ENCODE peak calls at places on chromosomes 2 and 18, in four cellular contexts. One of them, this sample, is unnamed.

GRCh38 chr2:230903251-230904150 is 21.5 kb downstream of the GPR55 start:
- DNase-seq in GM12878: no peak
- DNase-seq in suprapubic skin: no peak
- DNase-seq in MM.1S: peak
- DNase-seq in this sample: peak

GRCh38 chr18:11115268-11115667 is 34.1 kb downstream of the PIEZO2 start:
- DNase-seq in GM12878: no peak
- DNase-seq in suprapubic skin: no peak
- DNase-seq in MM.1S: no peak
- DNase-seq in this sample: no peak

GRCh38 chr2:199932312-199932855 is 21.3 kb downstream of the C2orf69 start:
- DNase-seq in GM12878: no peak
- DNase-seq in suprapubic skin: no peak
- DNase-seq in MM.1S: no peak
- DNase-seq in this sample: peak

GRCh38 chr2:240400319-240401161 is 34.9 kb upstream of the GPC1 start:
- DNase-seq in GM12878: no peak
- DNase-seq in suprapubic skin: peak
- DNase-seq in MM.1S: no peak
- DNase-seq in this sample: peak

GRCh38 chr2:18381451-18381850 is 179.0 kb downstream of the RDH14 start:
- DNase-seq in GM12878: no peak
- DNase-seq in suprapubic skin: no peak
- DNase-seq in MM.1S: no peak
- DNase-seq in this sample: no peak

GRCh38 chr2:207926133-207927076 is 98.9 kb downstream of the PLEKHM3 start:
- DNase-seq in GM12878: no peak
- DNase-seq in suprapubic skin: no peak
- DNase-seq in MM.1S: no peak
- DNase-seq in this sample: no peak

GRCh38 chr2:232998666-232998985 is 14.4 kb downstream of the NGEF start:
- DNase-seq in GM12878: no peak
- DNase-seq in suprapubic skin: no peak
- DNase-seq in MM.1S: no peak
- DNase-seq in this sample: no peak

GRCh38 chr2:239238381-239238780 is 162.4 kb downstream of the HDAC4 start:
- DNase-seq in GM12878: no peak
- DNase-seq in suprapubic skin: peak
- DNase-seq in MM.1S: no peak
- DNase-seq in this sample: no peak

GRCh38 chr2:212147921-212148513 is 390.6 kb downstream of the ERBB4 start:
- DNase-seq in GM12878: no peak
- DNase-seq in suprapubic skin: no peak
- DNase-seq in MM.1S: peak
- DNase-seq in this sample: no peak

GRCh38 chr2:29060491-29060890 is 13.8 kb downstream of the PCARE start:
- DNase-seq in GM12878: no peak
- DNase-seq in suprapubic skin: no peak
- DNase-seq in MM.1S: no peak
- DNase-seq in this sample: no peak

GRCh38 chr2:20447437-20448245 is 767 bp downstream of the RHOB start:
- DNase-seq in GM12878: no peak
- DNase-seq in suprapubic skin: peak
- DNase-seq in MM.1S: peak
- DNase-seq in this sample: peak

GRCh38 chr2:33378551-33379220 is 97.8 kb upstream of the RASGRP3 start:
- DNase-seq in GM12878: no peak
- DNase-seq in suprapubic skin: no peak
- DNase-seq in MM.1S: no peak
- DNase-seq in this sample: no peak

GRCh38 chr2:177573120-177573519 is 180.5 kb downstream of the AGPS start:
- DNase-seq in GM12878: no peak
- DNase-seq in suprapubic skin: no peak
- DNase-seq in MM.1S: no peak
- DNase-seq in this sample: no peak

GRCh38 chr2:231228223-231228622 is 29.8 kb downstream of the ARMC9 start:
- DNase-seq in GM12878: peak
- DNase-seq in suprapubic skin: no peak
- DNase-seq in MM.1S: no peak
- DNase-seq in this sample: no peak

GRCh38 chr2:70901235-70902066 is 34.2 kb upstream of the ATP6V1B1 start:
- DNase-seq in GM12878: no peak
- DNase-seq in suprapubic skin: no peak
- DNase-seq in MM.1S: no peak
- DNase-seq in this sample: no peak

GRCh38 chr2:211730215-211730614 is 808.4 kb downstream of the ERBB4 start:
- DNase-seq in GM12878: no peak
- DNase-seq in suprapubic skin: no peak
- DNase-seq in MM.1S: no peak
- DNase-seq in this sample: no peak

GRCh38 chr2:23566236-23567142 is 181.5 kb downstream of the KLHL29 start:
- DNase-seq in GM12878: no peak
- DNase-seq in suprapubic skin: no peak
- DNase-seq in MM.1S: no peak
- DNase-seq in this sample: no peak

GRCh38 chr2:143559202-143559601 is 430.0 kb downstream of the ARHGAP15 start:
- DNase-seq in GM12878: no peak
- DNase-seq in suprapubic skin: no peak
- DNase-seq in MM.1S: no peak
- DNase-seq in this sample: no peak

GRCh38 chr2:73239776-73240175 is 5.7 kb downstream of the CCT7 start:
- DNase-seq in GM12878: no peak
- DNase-seq in suprapubic skin: no peak
- DNase-seq in MM.1S: no peak
- DNase-seq in this sample: no peak

GRCh38 chr2:148531175-148532048 is 113.1 kb upstream of the EPC2 start:
- DNase-seq in GM12878: no peak
- DNase-seq in suprapubic skin: no peak
- DNase-seq in MM.1S: no peak
- DNase-seq in this sample: no peak

GRCh38 chr2:69604844-69605243 is 38.7 kb downstream of the AAK1 start:
- DNase-seq in GM12878: no peak
- DNase-seq in suprapubic skin: no peak
- DNase-seq in MM.1S: no peak
- DNase-seq in this sample: no peak

GRCh38 chr18:7164610-7165009 is 47.0 kb upstream of the LAMA1 start:
- DNase-seq in GM12878: no peak
- DNase-seq in suprapubic skin: no peak
- DNase-seq in MM.1S: peak
- DNase-seq in this sample: peak

GRCh38 chr2:24009680-24010476 is at the start of gene MFSD2B:
- DNase-seq in GM12878: no peak
- DNase-seq in suprapubic skin: no peak
- DNase-seq in MM.1S: no peak
- DNase-seq in this sample: no peak

GRCh38 chr2:20668470-20668869 is 1.5 kb downstream of the GDF7 start:
- DNase-seq in GM12878: no peak
- DNase-seq in suprapubic skin: no peak
- DNase-seq in MM.1S: no peak
- DNase-seq in this sample: no peak

GRCh38 chr18:10099539-10100140 is 185.8 kb downstream of the VAPA start:
- DNase-seq in GM12878: no peak
- DNase-seq in suprapubic skin: no peak
- DNase-seq in MM.1S: no peak
- DNase-seq in this sample: no peak

GRCh38 chr2:217393585-217394032 is 533.7 kb upstream of the TNP1 start:
- DNase-seq in GM12878: no peak
- DNase-seq in suprapubic skin: peak
- DNase-seq in MM.1S: no peak
- DNase-seq in this sample: no peak

GRCh38 chr2:198066597-198066996 is 262.2 kb downstream of the PLCL1 start:
- DNase-seq in GM12878: no peak
- DNase-seq in suprapubic skin: no peak
- DNase-seq in MM.1S: no peak
- DNase-seq in this sample: no peak

GRCh38 chr18:3524706-3525105 is 74.7 kb downstream of the TGIF1 start:
- DNase-seq in GM12878: no peak
- DNase-seq in suprapubic skin: no peak
- DNase-seq in MM.1S: no peak
- DNase-seq in this sample: no peak

GRCh38 chr18:11245889-11246288 is 96.5 kb upstream of the PIEZO2 start:
- DNase-seq in GM12878: no peak
- DNase-seq in suprapubic skin: no peak
- DNase-seq in MM.1S: no peak
- DNase-seq in this sample: no peak

GRCh38 chr2:197278804-197279763 is 31.5 kb downstream of the ANKRD44 start:
- DNase-seq in GM12878: no peak
- DNase-seq in suprapubic skin: no peak
- DNase-seq in MM.1S: no peak
- DNase-seq in this sample: no peak

GRCh38 chr2:40087434-40087833 is 308.4 kb upstream of the THUMPD2 start:
- DNase-seq in GM12878: no peak
- DNase-seq in suprapubic skin: no peak
- DNase-seq in MM.1S: no peak
- DNase-seq in this sample: no peak

GRCh38 chr2:68043719-68044498 is 18.9 kb downstream of the C1D start:
- DNase-seq in GM12878: no peak
- DNase-seq in suprapubic skin: no peak
- DNase-seq in MM.1S: no peak
- DNase-seq in this sample: no peak

GRCh38 chr2:191165190-191165643 is 14.4 kb upstream of the STAT4 start:
- DNase-seq in GM12878: no peak
- DNase-seq in suprapubic skin: no peak
- DNase-seq in MM.1S: peak
- DNase-seq in this sample: no peak

GRCh38 chr2:238143239-238143951 is 4.9 kb downstream of the KLHL30 start:
- DNase-seq in GM12878: no peak
- DNase-seq in suprapubic skin: no peak
- DNase-seq in MM.1S: no peak
- DNase-seq in this sample: no peak

GRCh38 chr2:190880374-190881073 is at the start of gene GLS:
- DNase-seq in GM12878: peak
- DNase-seq in suprapubic skin: peak
- DNase-seq in MM.1S: peak
- DNase-seq in this sample: peak

GRCh38 chr2:96241901-96242611 is 23.7 kb downstream of the TMEM127 start:
- DNase-seq in GM12878: peak
- DNase-seq in suprapubic skin: no peak
- DNase-seq in MM.1S: peak
- DNase-seq in this sample: no peak

DNA sequence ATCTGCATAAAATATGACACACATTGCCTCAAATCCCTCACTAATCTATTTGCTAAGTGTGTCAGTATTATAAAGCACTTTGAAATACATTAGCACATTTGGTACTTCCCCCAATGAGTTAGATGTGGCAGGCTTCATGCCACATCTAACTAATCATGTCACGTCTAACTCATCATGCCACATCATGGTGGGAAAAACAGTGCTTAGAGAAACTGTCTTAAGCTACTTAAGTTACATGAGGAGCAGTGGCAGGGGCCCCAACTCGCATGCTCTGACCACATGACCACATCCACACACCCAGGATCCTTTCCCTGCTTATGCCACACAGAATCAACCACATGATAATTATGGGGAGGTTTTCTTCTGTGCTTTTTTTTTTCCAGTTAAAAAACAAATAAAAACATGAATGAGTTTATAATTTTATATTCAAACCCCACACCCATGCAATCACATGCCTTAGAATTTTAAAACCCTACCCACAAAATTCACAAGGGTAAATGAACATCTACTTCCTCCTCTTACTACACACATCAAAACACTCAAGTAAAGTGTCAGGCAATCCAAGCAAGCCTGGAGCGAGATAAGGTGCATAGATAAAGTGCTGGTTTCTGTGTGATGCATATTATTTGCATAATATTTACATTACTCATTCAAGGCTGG is 1.6 kb downstream of the ABCA12 start:
- DNase-seq in GM12878: peak
- DNase-seq in suprapubic skin: no peak
- DNase-seq in MM.1S: no peak
- DNase-seq in this sample: no peak
- H3K27ac ChIP-seq in GM12878: peak
- H3K27ac ChIP-seq in suprapubic skin: peak
- H3K27ac ChIP-seq in MM.1S: no peak
- H3K27ac ChIP-seq in this sample: no peak

GRCh38 chr2:11124760-11125068 is 30.6 kb upstream of the SLC66A3 start:
- DNase-seq in GM12878: no peak
- DNase-seq in suprapubic skin: no peak
- DNase-seq in MM.1S: no peak
- DNase-seq in this sample: no peak
- TF ChIP-seq CTCF in GM12878: no peak
- TF ChIP-seq CTCF in suprapubic skin: no peak
- TF ChIP-seq CTCF in MM.1S: no peak
- TF ChIP-seq CTCF in this sample: no peak

GRCh38 chr2:131035826-131036231 is 57.4 kb downstream of the FAM168B start:
- DNase-seq in GM12878: no peak
- DNase-seq in suprapubic skin: no peak
- DNase-seq in MM.1S: no peak
- DNase-seq in this sample: peak
- H3K4me3 ChIP-seq in GM12878: no peak
- H3K4me3 ChIP-seq in suprapubic skin: peak
- H3K4me3 ChIP-seq in MM.1S: no peak
- H3K4me3 ChIP-seq in this sample: peak

DNA sequence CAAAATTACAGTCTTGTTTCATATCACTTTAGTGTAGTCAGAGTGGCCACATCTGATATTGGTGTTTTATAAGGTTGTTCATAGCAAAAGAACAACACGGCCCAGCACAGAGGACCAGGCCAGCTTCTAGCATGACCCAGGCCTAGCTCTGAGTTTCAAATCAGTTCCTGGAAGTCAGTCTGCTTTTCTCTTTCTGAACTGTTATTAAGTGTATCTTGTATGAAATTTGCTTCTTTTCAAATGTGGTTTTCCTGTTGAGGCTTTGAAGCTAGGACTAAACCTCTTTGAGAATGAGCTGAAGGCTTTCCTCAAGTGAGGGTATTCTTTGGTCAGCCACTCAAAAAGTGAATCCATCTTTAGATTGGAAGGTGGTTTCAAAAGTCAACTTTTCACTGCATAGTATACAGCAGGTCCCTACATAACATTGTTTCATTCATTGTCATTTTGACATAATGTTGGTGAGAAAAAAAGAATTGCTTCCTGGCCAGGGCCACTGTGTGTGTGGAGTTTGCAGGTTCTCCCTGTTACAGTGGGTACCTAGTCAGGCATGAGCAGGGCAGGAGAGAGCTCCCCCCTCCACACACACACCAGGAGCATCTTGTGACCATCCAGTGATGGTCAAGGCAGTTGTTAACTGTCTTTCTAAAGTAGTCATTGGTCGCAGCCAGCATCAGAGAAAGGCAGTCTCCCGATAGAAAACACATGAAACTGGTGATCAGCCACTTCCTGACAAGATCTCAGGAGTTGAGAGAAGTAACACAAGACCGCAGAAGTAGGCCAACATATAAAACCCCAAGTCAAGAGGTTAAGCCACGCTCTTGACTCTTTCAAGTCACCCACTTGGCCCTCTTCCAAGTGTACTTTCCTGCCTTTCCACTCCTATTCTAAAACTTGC is 6.7 kb upstream of the ACAA2 start:
- DNase-seq in GM12878: no peak
- DNase-seq in suprapubic skin: no peak
- DNase-seq in MM.1S: peak
- DNase-seq in this sample: no peak
- H3K27ac ChIP-seq in GM12878: peak
- H3K27ac ChIP-seq in suprapubic skin: no peak
- H3K27ac ChIP-seq in MM.1S: peak
- H3K27ac ChIP-seq in this sample: no peak

GRCh38 chr18:63951302-63951705 is 2.2 kb downstream of the HMSD start:
- DNase-seq in GM12878: no peak
- DNase-seq in suprapubic skin: no peak
- DNase-seq in MM.1S: no peak
- DNase-seq in this sample: no peak
- TF ChIP-seq CTCF in GM12878: peak
- TF ChIP-seq CTCF in suprapubic skin: no peak
- TF ChIP-seq CTCF in MM.1S: no peak
- TF ChIP-seq CTCF in this sample: no peak